ENCODE peak calls at places on chromosomes 3 and 15, in five cellular contexts. P is iPS DF 19.7, M is posterior cingulate gyrus, K is Daoy, N is germinal center. A is an unnamed sample.

GRCh38 chr3:56904526-56905245 is 102.9 kb upstream of the ARHGEF3 start:
- DNase-seq in N (no peak), M (no peak), K (no peak), P (no peak), A (no peak)

GRCh38 chr3:73141531-73141930 is 80.1 kb downstream of the EBLN2 start:
- DNase-seq in N (no peak), M (no peak), P (no peak), K (no peak), A (no peak)

GRCh38 chr15:42608110-42608531 is 32.7 kb downstream of the STARD9 start:
- DNase-seq in P (no peak), N (peak; percentile 11), M (no peak), K (peak; percentile 54), A (no peak)

GRCh38 chr3:50811893-50812292 is 137.2 kb downstream of the DOCK3 start:
- DNase-seq in M (no peak), N (no peak), P (no peak), K (no peak), A (no peak)

GRCh38 chr3:101676219-101676764 is 640 bp downstream of the ZBTB11 start:
- DNase-seq in P (peak; percentile 79), K (peak; percentile 98), N (peak; percentile 94), M (peak; percentile 77), A (peak; percentile 63)

GRCh38 chr3:10332481-10333358 is 11.8 kb upstream of the SEC13 start:
- DNase-seq in K (no peak), M (no peak), P (no peak), N (no peak), A (no peak)

GRCh38 chr3:42979044-42979962 is at the start of gene GASK1A:
- DNase-seq in K (peak; percentile 17), M (no peak), N (no peak), P (no peak), A (no peak)

GRCh38 chr3:180287703-180288102 is 251.0 kb upstream of the PEX5L start:
- DNase-seq in P (no peak), N (no peak), M (no peak), K (no peak), A (no peak)

GRCh38 chr15:69760263-69760855 is 307.7 kb downstream of the RPLP1 start:
- DNase-seq in P (no peak), K (peak; percentile 33), N (no peak), M (no peak), A (no peak)

GRCh38 chr15:51768018-51768417 is 16.6 kb downstream of the TMOD2 start:
- DNase-seq in M (no peak), P (no peak), N (no peak), K (no peak), A (no peak)

GRCh38 chr3:62201438-62202035 is 171.8 kb downstream of the FEZF2 start:
- DNase-seq in K (peak; percentile 13), P (no peak), M (no peak), N (peak; percentile 41), A (no peak)

GRCh38 chr15:67685008-67685599 is 140.2 kb upstream of the SKOR1 start:
- DNase-seq in M (no peak), P (peak; percentile 59), K (peak; percentile 19), N (no peak), A (no peak)